ENCODE peak calls at places on chromosomes 11 and 22, in five cellular contexts. N, S, X, B and O are unnamed samples.

GRCh38 chr22:24404561-24405275 is 22.7 kb upstream of the ADORA2A start:
- DNase-seq in N (no peak), S (no peak), X (no peak), B (no peak), O (no peak)

GRCh38 chr11:12529793-12530192 is 144.4 kb upstream of the TEAD1 start:
- DNase-seq in N (no peak), B (no peak), S (no peak), X (peak; percentile 21), O (peak; percentile 55)

GRCh38 chr11:61621917-61622585 is 41.2 kb upstream of the SYT7 start:
- DNase-seq in N (peak; percentile 71), S (no peak), X (no peak), B (peak; percentile 57), O (no peak)

GRCh38 chr22:49365191-49365837 is 462.4 kb downstream of the BRD1 start:
- DNase-seq in S (no peak), N (no peak), X (no peak), B (no peak), O (no peak)

GRCh38 chr11:117426297-117426685 is 98.6 kb downstream of the CEP164 start:
- DNase-seq in S (peak; percentile 83), X (peak; percentile 46), B (peak; percentile 99), N (peak; percentile 87), O (peak; percentile 82)

GRCh38 chr11:34266090-34266912 is 91.5 kb downstream of the ABTB2 start:
- DNase-seq in S (no peak), X (peak; percentile 70), B (no peak), N (no peak), O (no peak)

GRCh38 chr11:11313426-11313825 is 39.6 kb downstream of the CSNK2A3 start:
- DNase-seq in B (no peak), N (no peak), X (peak; percentile 62), S (no peak), O (peak; percentile 22)

GRCh38 chr22:25092119-25092518 is 107.5 kb upstream of the CRYBB3 start:
- DNase-seq in N (no peak), S (no peak), X (no peak), B (no peak), O (no peak)

GRCh38 chr22:37069319-37069718 is 17.8 kb downstream of the KCTD17 start:
- DNase-seq in S (no peak), N (no peak), X (no peak), B (no peak), O (no peak)

GRCh38 chr22:24727218-24727851 is 47.2 kb downstream of the PIWIL3 start:
- DNase-seq in N (no peak), S (no peak), X (peak; percentile 77), B (no peak), O (no peak)

GRCh38 chr11:2266586-2267305 is 3.6 kb downstream of the ASCL2 start:
- DNase-seq in N (no peak), X (no peak), B (no peak), S (no peak), O (no peak)

GRCh38 chr22:23219317-23219716 is 39.0 kb downstream of the BCR start:
- DNase-seq in N (no peak), S (no peak), X (no peak), B (no peak), O (no peak)

GRCh38 chr11:44407211-44407996 is 97.5 kb upstream of the ALX4 start:
- DNase-seq in B (no peak), S (no peak), N (no peak), X (no peak), O (no peak)

GRCh38 chr22:20401376-20402020 is 7.5 kb downstream of the ZNF74 start:
- DNase-seq in B (no peak), N (no peak), S (no peak), X (no peak), O (no peak)

GRCh38 chr11:113090716-113091577 is 129.7 kb downstream of the NCAM1 start:
- DNase-seq in X (no peak), S (no peak), B (no peak), N (no peak), O (no peak)

GRCh38 chr11:120710354-120711187 is 199.0 kb downstream of the GRIK4 start:
- DNase-seq in X (peak; percentile 94), B (peak; percentile 55), N (peak; percentile 69), S (peak; percentile 55), O (peak; percentile 47)

GRCh38 chr11:10866893-10867331 is 9.1 kb upstream of the ZBED5 start:
- DNase-seq in X (peak; percentile 69), N (no peak), B (no peak), S (no peak), O (peak; percentile 32)

GRCh38 chr11:66987158-66987620 is 12.1 kb downstream of the C11orf86 start:
- DNase-seq in N (peak; percentile 78), S (no peak), X (no peak), B (peak; percentile 73), O (no peak)

GRCh38 chr11:3799883-3800282 is 2.5 kb upstream of the NUP98 start:
- DNase-seq in S (no peak), N (no peak), B (no peak), X (no peak), O (no peak)
- H2BK12ac ChIP-seq in S (no peak overlapping the region), N (no peak overlapping the region), B (no peak overlapping the region), X (no peak overlapping the region), O (no peak overlapping the region)

GRCh38 chr11:129636926-129637325 is 178.7 kb upstream of the TMEM45B start:
- DNase-seq in N (no peak), S (no peak), X (peak; percentile 13), B (no peak), O (no peak)

GRCh38 chr11:129639300-129639699 is 176.3 kb upstream of the TMEM45B start:
- DNase-seq in B (no peak), N (no peak), S (no peak), X (peak; percentile 97), O (peak; percentile 32)

GRCh38 chr11:129640671-129641070 is 175.0 kb upstream of the TMEM45B start:
- DNase-seq in N (no peak), S (no peak), X (no peak), B (no peak), O (no peak)

GRCh38 chr11:129637983-129638776 is 177.5 kb upstream of the TMEM45B start:
- DNase-seq in S (no peak), X (no peak), N (no peak), B (no peak), O (no peak)

DNA sequence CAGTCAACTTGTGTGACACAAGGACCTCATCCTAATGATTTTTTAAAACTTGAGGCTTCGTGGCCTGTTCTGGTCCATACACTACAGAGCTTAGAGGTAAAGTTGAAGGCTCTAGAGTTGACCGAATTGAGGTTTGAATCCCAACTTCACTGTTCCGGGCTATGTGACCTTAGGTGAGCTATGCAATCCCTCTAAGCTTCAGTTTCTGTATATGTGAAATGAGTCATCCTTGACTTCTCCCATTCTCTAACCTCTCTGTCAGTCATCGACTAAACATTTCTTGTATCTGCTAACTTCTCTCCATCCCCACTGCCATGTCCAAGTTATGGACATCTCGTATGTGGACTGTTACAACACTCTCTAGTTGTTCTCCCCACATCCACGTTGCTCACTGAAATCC is 178.2 kb upstream of the TMEM45B start:
- DNase-seq in X (peak; percentile 63), B (no peak), S (no peak), N (no peak), O (peak; percentile 5)
- H4K91ac ChIP-seq in X (no peak overlapping the region), B (no peak overlapping the region), S (no peak overlapping the region), N (no peak overlapping the region), O (no peak overlapping the region)

DNA sequence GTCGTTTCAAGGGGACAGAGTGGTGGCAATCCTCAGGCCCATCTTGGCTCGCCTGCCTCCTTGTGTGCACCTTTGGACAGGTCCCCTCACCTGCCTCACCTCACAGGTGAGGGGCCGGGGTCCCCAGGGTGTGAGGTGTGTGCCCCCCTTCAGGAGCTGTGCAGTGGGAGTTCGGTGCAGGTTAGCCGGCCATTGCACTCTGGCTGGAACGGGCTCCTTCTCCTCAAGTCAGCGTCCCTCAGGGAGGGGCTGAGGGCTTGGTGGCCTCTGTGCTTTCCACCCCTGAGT is 269.1 kb downstream of the TBC1D22A start:
- DNase-seq in X (no peak), N (no peak), S (no peak), B (no peak), O (no peak)
- H2BK12ac ChIP-seq in X (no peak overlapping the region), N (no peak overlapping the region), S (no peak overlapping the region), B (no peak overlapping the region), O (no peak overlapping the region)

DNA sequence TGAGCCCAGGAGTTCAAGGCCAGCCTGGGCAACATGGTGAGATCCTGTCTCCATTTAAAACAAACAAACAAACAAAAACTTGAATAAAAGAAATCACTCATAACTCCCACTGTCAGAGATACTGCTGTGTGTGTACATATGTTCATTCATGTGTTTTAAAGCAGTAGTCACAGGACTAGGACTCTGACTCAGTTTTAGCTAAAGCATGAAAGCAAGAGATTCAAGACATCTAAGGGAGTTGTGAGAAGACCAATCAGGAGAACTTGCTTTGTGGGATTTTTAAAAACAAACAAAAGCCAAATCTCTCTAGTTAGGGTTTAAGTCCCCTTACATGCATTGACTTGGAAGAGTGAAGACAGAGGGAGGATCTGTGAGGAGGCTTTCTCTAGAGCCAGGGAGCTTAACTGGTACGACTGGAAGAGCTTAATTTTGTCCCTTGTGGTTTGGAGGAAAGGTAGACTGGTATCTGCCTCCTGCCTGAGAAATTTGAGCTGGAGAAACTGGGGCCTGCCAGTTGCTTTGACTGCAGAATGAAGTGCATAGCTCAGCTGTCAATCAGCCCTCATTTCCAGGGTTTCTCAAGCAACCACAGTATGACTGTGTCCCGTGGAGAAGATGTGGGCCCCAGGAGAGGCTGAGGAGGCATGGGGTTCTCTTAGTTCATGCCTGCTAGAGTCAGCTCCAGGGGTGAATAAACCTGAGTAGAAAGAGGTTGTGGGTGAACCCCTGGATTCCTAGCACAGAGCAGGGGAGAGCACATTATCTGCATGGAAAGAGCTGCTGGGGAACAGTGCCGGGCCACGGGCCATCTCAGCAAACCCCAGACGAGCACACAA is 30.6 kb downstream of the EXPH5 start:
- DNase-seq in S (no peak), N (no peak), B (peak; percentile 35), X (no peak), O (no peak)
- H4K91ac ChIP-seq in S (no peak overlapping the region), N (no peak overlapping the region), B (no peak overlapping the region), X (no peak overlapping the region), O (no peak overlapping the region)

DNA sequence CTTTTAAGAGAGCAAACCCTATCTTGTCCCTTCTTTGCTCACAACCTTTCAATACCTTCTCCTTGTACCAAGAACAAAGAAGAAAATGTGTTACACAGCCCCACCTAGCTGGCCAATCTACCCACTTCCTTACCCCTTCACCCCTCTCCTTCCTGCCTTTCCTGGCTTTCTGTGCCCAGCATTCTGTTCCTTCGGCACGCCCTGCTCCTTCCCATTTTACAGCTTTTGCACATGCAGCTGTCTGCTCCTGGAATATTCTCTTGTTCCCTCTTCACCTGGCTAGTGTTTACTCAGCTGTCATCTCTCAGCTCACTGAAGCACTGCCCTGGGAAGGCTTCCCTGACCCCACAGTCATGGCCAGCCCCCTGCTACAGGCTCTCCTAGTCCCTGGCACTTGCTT is 30.6 kb downstream of the SERPINH1 start:
- DNase-seq in S (no peak), B (no peak), N (no peak), X (no peak), O (no peak)
- H2BK12ac ChIP-seq in S (no peak overlapping the region), B (no peak overlapping the region), N (no peak overlapping the region), X (no peak overlapping the region), O (no peak overlapping the region)

DNA sequence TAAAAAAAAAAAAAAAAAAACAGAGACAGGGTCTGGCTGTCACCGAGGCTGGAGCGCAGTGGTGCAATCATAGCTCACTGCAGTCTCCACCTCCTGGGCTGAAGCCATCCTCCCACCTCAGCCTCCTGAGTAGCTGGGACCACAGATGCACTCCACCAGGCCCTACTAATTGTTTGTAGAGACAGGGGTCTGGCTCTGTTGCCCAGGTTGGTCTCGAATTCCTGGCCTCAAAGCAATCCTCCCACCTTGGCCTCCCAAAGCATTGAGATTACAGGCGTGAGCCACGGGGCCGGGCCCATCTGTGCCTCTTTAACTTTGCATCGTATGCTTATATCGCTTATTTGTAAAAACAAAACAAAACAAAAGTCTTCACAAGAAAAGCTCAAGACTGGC is 3.1 kb downstream of the CPT1A start:
- DNase-seq in N (no peak), B (no peak), S (no peak), X (peak; percentile 44), O (no peak)
- H4K91ac ChIP-seq in N (no peak overlapping the region), B (no peak overlapping the region), S (no peak overlapping the region), X (peak overlapping the region; percentile 82), O (peak overlapping the region; percentile 47)